ENCODE peak calls at places on chromosomes 5 and 9, in four cellular contexts. B is HepG2, Q is GM12878, Y is K562. S is an unnamed sample.

GRCh38 chr5:137486707-137487106 is 12.4 kb downstream of the SPOCK1 start:
- DNase-seq in Q (no peak), Y (no peak), B (no peak), S (no peak)

GRCh38 chr5:151098185-151098813 is 17.5 kb upstream of the TNIP1 start:
- DNase-seq in B (no peak), Y (no peak), Q (no peak), S (no peak)

GRCh38 chr9:128899566-128900322 is 17.8 kb downstream of the LRRC8A start:
- DNase-seq in Q (no peak), Y (no peak), B (no peak), S (no peak)

GRCh38 chr9:134223601-134224122 is 59.3 kb upstream of the RNU6ATAC start:
- DNase-seq in Q (no peak), B (no peak), Y (no peak), S (no peak)

GRCh38 chr5:35230043-35230611 is at the start of gene PRLR:
- DNase-seq in Y (no peak), B (peak; percentile 69), Q (no peak), S (peak; percentile 12)

GRCh38 chr5:168443533-168443932 is 42.7 kb upstream of the RARS1 start:
- DNase-seq in Y (no peak), Q (no peak), B (no peak), S (no peak)

GRCh38 chr9:99713838-99714306 is 107.8 kb upstream of the NR4A3 start:
- DNase-seq in Q (no peak), Y (no peak), B (no peak), S (no peak)

GRCh38 chr5:124000558-124000957 is 488.6 kb downstream of the CSNK1G3 start:
- DNase-seq in Y (no peak), B (no peak), Q (no peak), S (no peak)

GRCh38 chr9:31776471-31776870 is 608.0 kb upstream of the ACO1 start:
- DNase-seq in Q (no peak), B (no peak), Y (no peak), S (no peak)

GRCh38 chr9:120366646-120367019 is 213.3 kb downstream of the CDK5RAP2 start:
- DNase-seq in B (peak; percentile 88), Y (no peak), Q (no peak), S (no peak)

GRCh38 chr5:79612667-79613190 is 488 bp downstream of the TENT2 start:
- DNase-seq in B (peak; percentile 3), Q (no peak), Y (no peak), S (no peak)

GRCh38 chr5:143524338-143524929 is 120.9 kb upstream of the NR3C1 start:
- DNase-seq in Q (no peak), B (no peak), Y (no peak), S (no peak)

GRCh38 chr9:4680750-4681149 is 1.4 kb downstream of the CDC37L1 start:
- DNase-seq in B (peak; percentile 38), Q (no peak), Y (no peak), S (no peak)

GRCh38 chr5:69213513-69214215 is 21.0 kb upstream of the CDK7 start:
- DNase-seq in Y (no peak), B (peak; percentile 81), Q (no peak), S (no peak)

GRCh38 chr5:20145240-20145639 is 157.2 kb upstream of the CDH18 start:
- DNase-seq in Q (no peak), B (no peak), Y (no peak), S (no peak)

GRCh38 chr5:77256406-77256805 is 45.9 kb downstream of the PDE8B start:
- DNase-seq in B (no peak), Q (no peak), Y (no peak), S (no peak)

GRCh38 chr9:73133042-73133651 is 18.5 kb upstream of the ANXA1 start:
- DNase-seq in Q (no peak), Y (no peak), B (no peak), S (no peak)

GRCh38 chr5:156386976-156387375 is 60.0 kb downstream of the SGCD start:
- DNase-seq in Y (no peak), Q (no peak), B (no peak), S (no peak)

GRCh38 chr9:5817776-5818336 is 15.1 kb downstream of the ERMP1 start:
- DNase-seq in B (peak; percentile 38), Q (no peak), Y (no peak), S (no peak)

GRCh38 chr5:103434057-103434456 is 128.5 kb downstream of the NUDT12 start:
- DNase-seq in Y (no peak), Q (no peak), B (no peak), S (peak; percentile 39)

GRCh38 chr9:113568481-113569321 is 105.2 kb downstream of the RGS3 start:
- DNase-seq in B (no peak), Q (no peak), Y (no peak), S (no peak)

GRCh38 chr5:73327908-73328455 is 120.6 kb downstream of the FOXD1 start:
- DNase-seq in B (no peak), Y (no peak), Q (no peak), S (no peak)
- TF ChIP-seq FOXK2 in B (no peak), Y (no peak), Q (no peak), S (no peak)

GRCh38 chr9:126696764-126697145 is 83.0 kb downstream of the LMX1B start:
- DNase-seq in Q (no peak), Y (no peak), B (no peak), S (no peak)
- TF ChIP-seq TARDBP in Q (no peak), Y (no peak), B (no peak), S (no peak)

GRCh38 chr9:93960221-93960970 is 5.2 kb upstream of the BARX1 start:
- DNase-seq in B (no peak), Q (no peak), Y (no peak), S (no peak)
- TF ChIP-seq FOXK2 in B (no peak), Q (no peak), Y (no peak), S (no peak)

GRCh38 chr9:96246267-96246671 is 55.7 kb downstream of the HSD17B3 start:
- DNase-seq in Q (no peak), B (peak; percentile 63), Y (no peak), S (no peak)

GRCh38 chr9:96253059-96253696 is 48.8 kb downstream of the HSD17B3 start:
- DNase-seq in Y (peak; percentile 17), Q (peak; percentile 7), B (no peak), S (no peak)

GRCh38 chr9:96251451-96251850 is 50.5 kb downstream of the HSD17B3 start:
- DNase-seq in Y (no peak), B (no peak), Q (no peak), S (no peak)

GRCh38 chr9:96245399-96245798 is 56.6 kb downstream of the HSD17B3 start:
- DNase-seq in Y (no peak), B (no peak), Q (no peak), S (peak; percentile 34)

DNA sequence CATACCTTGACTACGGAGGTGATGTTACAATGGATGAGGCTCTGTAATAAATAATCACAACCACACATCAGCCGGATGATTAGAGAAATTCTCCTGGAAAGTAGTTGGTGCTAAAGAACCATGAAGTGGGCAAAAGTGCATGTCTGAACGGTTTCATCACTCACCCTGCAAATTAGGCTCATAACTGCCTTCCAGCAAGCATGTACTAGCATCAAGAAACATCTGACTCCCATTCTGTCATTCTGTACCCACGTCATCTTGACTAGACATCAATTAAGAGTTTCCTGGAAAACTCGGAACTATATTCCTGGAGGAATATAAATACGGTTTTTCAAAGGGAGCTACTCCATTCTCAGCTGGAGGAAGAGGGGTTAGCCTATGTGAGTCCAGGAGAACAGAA is 52.2 kb downstream of the HSD17B3 start:
- DNase-seq in B (no peak), Q (no peak), Y (no peak), S (no peak)
- TF ChIP-seq TARDBP in B (no peak), Q (no peak), Y (no peak), S (no peak)

GRCh38 chr5:149143470-149143869 is 2.2 kb downstream of the ABLIM3 start:
- DNase-seq in Q (no peak), Y (no peak), B (no peak), S (no peak)
- TF ChIP-seq FOXK2 in Q (no peak), Y (no peak), B (no peak), S (no peak)

GRCh38 chr9:132537352-132537751 is 45.1 kb upstream of the BARHL1 start:
- DNase-seq in B (no peak), Q (no peak), Y (no peak), S (no peak)

GRCh38 chr9:132538071-132538470 is 44.3 kb upstream of the BARHL1 start:
- DNase-seq in Q (no peak), Y (no peak), B (no peak), S (no peak)

GRCh38 chr9:132536124-132536523 is 46.3 kb upstream of the BARHL1 start:
- DNase-seq in Y (no peak), Q (no peak), B (no peak), S (no peak)

GRCh38 chr9:132532171-132532570 is 50.2 kb upstream of the BARHL1 start:
- DNase-seq in Y (no peak), Q (no peak), B (no peak), S (no peak)

DNA sequence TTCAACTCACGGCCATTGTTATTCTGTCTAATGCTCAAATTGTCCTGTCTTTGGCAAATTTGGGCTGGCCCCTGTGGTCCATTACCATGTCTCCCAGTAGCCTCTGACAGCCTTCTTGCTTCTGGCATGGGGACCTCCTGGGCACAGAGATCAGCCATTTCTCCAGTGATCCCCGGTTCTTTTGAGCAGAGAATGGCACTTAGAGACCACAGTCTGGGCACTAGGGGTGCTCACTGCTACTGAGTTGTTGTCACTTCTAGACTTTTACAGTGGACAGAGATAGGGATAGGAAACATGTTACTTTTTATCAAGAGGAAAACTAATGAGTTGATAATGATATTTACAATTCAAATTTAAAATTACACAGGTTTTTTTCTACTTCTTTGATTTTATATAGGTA is 47.6 kb upstream of the BARHL1 start:
- DNase-seq in B (no peak), Y (no peak), Q (no peak), S (no peak)
- TF ChIP-seq TARDBP in B (no peak), Y (no peak), Q (no peak), S (no peak)